ENCODE peak calls at places on chromosome X, in nine cellular contexts. G is neural progenitor cell, J is hepatocyte, P is OCI-LY7, N is IMR-90, A is endothelial cell of umbilical vein, T is GM23338, X is HCT116, S is astrocyte. K is an unnamed sample.

GRCh38 chrX:80578518-80579105 is 158.4 kb downstream of the TENT5D start:
- DNase-seq in T (peak; percentile 36), P (peak; percentile 5), A (peak; percentile 1), X (peak; percentile 10), S (no peak), G (peak; percentile 25), N (peak; percentile 6), J (peak; percentile 31), K (peak; percentile 1)

GRCh38 chrX:149648932-149649331 is 17.3 kb upstream of the TMEM185A start:
- DNase-seq in A (no peak), S (no peak), J (no peak), G (no peak), N (no peak), X (no peak), T (peak; percentile 21), P (no peak), K (no peak)

GRCh38 chrX:6448003-6448402 is 86.9 kb downstream of the VCX3A start:
- DNase-seq in X (no peak), P (no peak), G (no peak), J (no peak), S (peak; percentile 5), N (no peak), A (no peak), T (no peak), K (no peak)

GRCh38 chrX:44903107-44903506 is 30.1 kb downstream of the KDM6A start:
- DNase-seq in S (peak; percentile 82), G (no peak), P (no peak), X (peak; percentile 33), T (no peak), J (no peak), A (peak; percentile 46), N (peak; percentile 78), K (peak; percentile 85)

GRCh38 chrX:68830486-68831404 is 1.9 kb downstream of the EFNB1 start:
- DNase-seq in X (no peak), N (no peak), T (no peak), G (no peak), J (peak; percentile 8), P (no peak), S (no peak), A (no peak), K (no peak)

GRCh38 chrX:46676399-46677351 is 82.2 kb downstream of the SLC9A7 start:
- DNase-seq in P (no peak), G (no peak), T (no peak), A (no peak), N (no peak), J (no peak), S (no peak), X (no peak), K (no peak)

GRCh38 chrX:151346931-151347543 is 50.0 kb upstream of the VMA21 start:
- DNase-seq in S (no peak), N (no peak), T (no peak), A (no peak), G (peak; percentile 63), X (no peak), P (no peak), J (no peak), K (no peak)

GRCh38 chrX:12956704-12957541 is 18.0 kb upstream of the TMSB4X start:
- DNase-seq in T (peak; percentile 41), G (no peak), S (peak; percentile 61), X (peak; percentile 37), J (peak; percentile 45), P (peak; percentile 92), N (peak; percentile 63), A (peak; percentile 77), K (peak; percentile 68)

GRCh38 chrX:130555341-130555740 is 153.6 kb downstream of the RBMX2 start:
- DNase-seq in N (no peak), A (no peak), G (no peak), T (no peak), J (no peak), S (no peak), X (no peak), P (no peak), K (no peak)

GRCh38 chrX:40474205-40474626 is 106.6 kb upstream of the ATP6AP2 start:
- DNase-seq in N (peak; percentile 4), J (peak; percentile 90), G (peak; percentile 93), T (peak; percentile 85), P (no peak), A (no peak), X (no peak), S (no peak), K (no peak)

GRCh38 chrX:86148594-86148993 is 343 bp downstream of the DACH2 start:
- DNase-seq in J (peak; percentile 11), A (no peak), N (no peak), S (no peak), T (peak; percentile 11), X (no peak), G (peak; percentile 8), P (no peak), K (no peak)

GRCh38 chrX:6446588-6446987 is 88.3 kb downstream of the VCX3A start:
- DNase-seq in A (no peak), S (no peak), G (no peak), T (no peak), N (no peak), X (no peak), J (no peak), P (no peak), K (no peak)

GRCh38 chrX:53716328-53717088 is 30.0 kb upstream of the HUWE1 start:
- DNase-seq in N (peak; percentile 48), T (no peak), G (no peak), A (peak; percentile 1), X (no peak), P (peak; percentile 74), S (peak; percentile 55), J (no peak), K (peak; percentile 32)

GRCh38 chrX:118802857-118803256 is 20.8 kb upstream of the ZCCHC12 start:
- DNase-seq in A (peak; percentile 44), P (no peak), S (peak; percentile 20), J (no peak), N (peak; percentile 35), X (no peak), T (no peak), G (no peak), K (peak; percentile 14)

GRCh38 chrX:148282504-148282903 is 217.9 kb upstream of the AFF2 start:
- DNase-seq in J (no peak), X (no peak), G (no peak), T (no peak), N (no peak), S (no peak), P (no peak), A (no peak), K (no peak)

GRCh38 chrX:40109288-40110008 is 11.7 kb upstream of the BCOR start:
- DNase-seq in J (peak; percentile 81), N (peak; percentile 55), G (peak; percentile 73), S (no peak), T (peak; percentile 80), X (no peak), A (peak; percentile 35), P (peak; percentile 57), K (peak; percentile 64)

GRCh38 chrX:17939724-17940123 is 78.6 kb upstream of the RAI2 start:
- DNase-seq in A (no peak), S (no peak), T (no peak), N (no peak), G (no peak), J (no peak), P (no peak), X (no peak), K (no peak)

GRCh38 chrX:78595901-78596502 is 63.1 kb downstream of the RTL3 start:
- DNase-seq in S (no peak), G (peak; percentile 64), P (peak; percentile 13), N (no peak), J (no peak), A (peak; percentile 1), T (peak; percentile 42), X (no peak), K (no peak)

GRCh38 chrX:46649421-46650260 is 76.1 kb downstream of the CHST7 start:
- DNase-seq in A (peak; percentile 56), J (peak; percentile 11), X (no peak), P (peak; percentile 32), N (peak; percentile 19), T (peak; percentile 71), S (no peak), G (peak; percentile 45), K (no peak)

GRCh38 chrX:111352424-111352823 is 59.6 kb downstream of the DCX start:
- DNase-seq in G (no peak), J (peak; percentile 38), S (peak; percentile 88), A (no peak), X (no peak), T (no peak), N (no peak), P (no peak), K (peak; percentile 38)

GRCh38 chrX:131792789-131793462 is 230.2 kb upstream of the STK26 start:
- DNase-seq in J (no peak), G (no peak), T (no peak), P (peak; percentile 14), X (no peak), A (no peak), N (peak; percentile 93), S (peak; percentile 72), K (no peak)
- TF ChIP-seq CTCF in J (no peak), G (no peak), T (no peak), P (no peak), X (no peak), A (no peak), N (peak; percentile 66), S (no peak), K (no peak)

DNA sequence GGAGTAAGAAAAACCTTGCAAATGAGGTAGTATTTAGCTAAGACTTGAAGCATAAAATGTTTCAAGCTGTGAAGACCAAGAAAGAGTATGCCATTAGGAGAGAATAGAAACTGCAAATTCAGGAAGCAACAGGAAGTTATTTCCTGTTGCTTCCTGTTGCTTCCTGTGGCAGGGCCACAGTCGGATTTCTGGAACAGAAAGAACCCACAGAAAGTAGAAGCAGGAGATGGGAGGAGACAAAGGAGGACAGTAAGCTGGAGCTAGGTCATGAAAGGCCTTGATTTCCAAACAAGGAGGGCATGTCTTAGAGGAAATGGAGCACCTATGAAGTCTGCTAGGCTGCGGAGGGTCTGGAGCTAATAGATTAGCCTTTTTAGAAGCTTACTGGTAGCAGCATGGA is 17.2 kb downstream of the ASB11 start:
- DNase-seq in X (no peak), S (no peak), J (no peak), N (no peak), P (no peak), T (no peak), G (no peak), A (peak; percentile 70), K (no peak)
- H3K4me2 ChIP-seq in X (no peak overlapping the region), S (no peak overlapping the region), J (no peak overlapping the region), N (no peak overlapping the region), P (no peak overlapping the region), T (no peak overlapping the region), G (no peak overlapping the region), A (peak overlapping the region; percentile 36), K (no peak overlapping the region)

GRCh38 chrX:37684918-37685317 is 673 bp upstream of the XK start:
- DNase-seq in P (no peak), J (no peak), X (no peak), A (no peak), G (no peak), T (no peak), N (no peak), S (no peak), K (no peak)
- H3K4me3 ChIP-seq in P (no peak overlapping the region), J (no peak overlapping the region), X (peak overlapping the region; percentile 9), A (no peak overlapping the region), G (peak overlapping the region; percentile 36), T (peak overlapping the region; percentile 47), N (no peak overlapping the region), S (no peak overlapping the region), K (no peak overlapping the region)

DNA sequence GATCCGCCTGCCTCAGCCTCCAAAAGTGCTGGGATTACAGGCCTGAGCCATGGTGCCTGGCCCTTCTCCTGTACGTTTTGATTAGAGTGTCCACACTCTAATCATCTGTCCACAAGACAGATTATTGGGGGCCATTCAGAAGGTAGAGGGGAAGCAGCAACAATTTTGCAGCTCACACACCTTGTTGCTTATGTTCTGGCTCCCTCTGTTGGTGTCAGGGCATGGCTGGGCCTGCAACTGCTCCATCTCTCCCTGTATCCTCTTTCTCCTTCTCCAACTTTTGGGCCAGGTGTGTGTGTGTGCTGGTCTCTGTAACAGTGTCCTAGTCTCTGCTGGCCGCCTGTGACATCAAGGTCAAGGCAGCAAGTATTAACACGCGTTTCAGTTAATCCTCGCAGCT is 125.5 kb upstream of the MBNL3 start:
- DNase-seq in N (no peak), A (no peak), P (peak; percentile 15), J (no peak), T (peak; percentile 39), X (no peak), G (peak; percentile 23), S (no peak), K (peak; percentile 8)
- TF ChIP-seq CTCF in N (peak; percentile 28), A (peak; percentile 15), P (peak; percentile 54), J (peak; percentile 47), T (peak; percentile 46), X (peak; percentile 12), G (peak; percentile 50), S (no peak), K (peak; percentile 24)

K was measured in fibroblast of lung.